ENCODE peak calls at places on chromosomes 3 and 15, in six cellular contexts. P is body of pancreas; I is neuronal stem cell; K is CD4-positive, CD25-positive, alpha-beta regulatory T cell; H is heart right ventricle; S is IMR-90. X is an unnamed sample.
A peak's percentile ranks its signal among the peaks of the same experiment; 100 is the strongest.

GRCh38 chr15:39118510-39118909 is 462.4 kb upstream of the THBS1 start:
- DNase-seq in S (peak; percentile 80), P (no peak), I (no peak), K (no peak), H (no peak), X (no peak)

GRCh38 chr3:123110238-123110952 is 43.6 kb downstream of the PDIA5 start:
- DNase-seq in S (no peak), I (peak; percentile 38), H (no peak), P (no peak), K (no peak), X (no peak)

GRCh38 chr15:77983091-77983707 is 94.3 kb downstream of the TBC1D2B start:
- DNase-seq in I (no peak), P (no peak), H (no peak), K (no peak), S (no peak), X (no peak)

GRCh38 chr3:14296352-14296751 is 106.1 kb upstream of the SLC6A6 start:
- DNase-seq in H (no peak), I (no peak), P (no peak), S (no peak), K (no peak), X (no peak)

GRCh38 chr3:73808862-73809509 is 184.2 kb upstream of the PDZRN3 start:
- DNase-seq in P (no peak), H (no peak), K (no peak), I (no peak), S (no peak), X (no peak)

GRCh38 chr3:136151219-136151618 is 44.9 kb downstream of the MSL2 start:
- DNase-seq in K (no peak), I (no peak), H (no peak), S (no peak), P (no peak), X (no peak)

GRCh38 chr3:67940200-67940952 is 286.0 kb upstream of the SUCLG2 start:
- DNase-seq in H (no peak), I (no peak), S (no peak), K (no peak), P (peak; percentile 39), X (no peak)

GRCh38 chr3:188153949-188154757 is at the start of gene LPP:
- DNase-seq in K (peak; percentile 93), H (peak; percentile 82), S (peak; percentile 77), I (peak; percentile 79), P (peak; percentile 78), X (peak; percentile 81)

GRCh38 chr3:175258763-175259162 is 399.6 kb downstream of the NAALADL2 start:
- DNase-seq in H (no peak), K (no peak), I (no peak), P (peak; percentile 28), S (peak; percentile 28), X (no peak)

GRCh38 chr3:35665390-35666055 is 26.2 kb downstream of the ARPP21 start:
- DNase-seq in K (no peak), I (no peak), H (no peak), P (no peak), S (peak; percentile 1), X (no peak)

GRCh38 chr3:165476399-165477060 is 280.3 kb upstream of the SLITRK3 start:
- DNase-seq in S (no peak), H (no peak), I (no peak), K (no peak), P (no peak), X (no peak)

GRCh38 chr3:69180869-69181591 is 58.6 kb upstream of the LMOD3 start:
- DNase-seq in I (no peak), K (no peak), H (no peak), S (no peak), P (no peak), X (no peak)

GRCh38 chr15:63551400-63551799 is 45.8 kb upstream of the FBXL22 start:
- DNase-seq in I (no peak), K (no peak), H (no peak), P (peak; percentile 61), S (peak; percentile 85), X (peak; percentile 68)

GRCh38 chr15:69824877-69825406 is 272.8 kb downstream of the TLE3 start:
- DNase-seq in H (no peak), K (no peak), S (no peak), P (no peak), I (no peak), X (no peak)

GRCh38 chr3:74129056-74129455 is 485.4 kb downstream of the CNTN3 start:
- DNase-seq in K (no peak), H (no peak), P (no peak), I (no peak), S (no peak), X (no peak)

GRCh38 chr15:25545017-25545416 is 106.2 kb upstream of the UBE3A start:
- DNase-seq in S (peak; percentile 47), I (no peak), H (no peak), K (no peak), P (no peak), X (no peak)

GRCh38 chr3:188792788-188793187 is 379.0 kb upstream of the TPRG1 start:
- DNase-seq in I (no peak), S (peak; percentile 27), K (no peak), H (peak; percentile 27), P (peak; percentile 13), X (peak; percentile 56)

GRCh38 chr3:111947179-111947727 is 31.6 kb upstream of the ABHD10 start:
- DNase-seq in S (peak; percentile 75), I (no peak), P (no peak), H (no peak), K (no peak), X (peak; percentile 37)

GRCh38 chr3:101828289-101828688 is 21.0 kb upstream of the NFKBIZ start:
- DNase-seq in I (no peak), H (no peak), S (no peak), K (no peak), P (no peak), X (no peak)

GRCh38 chr3:101829066-101829830 is 20.1 kb upstream of the NFKBIZ start:
- DNase-seq in K (peak; percentile 53), S (peak; percentile 85), H (peak; percentile 37), I (no peak), P (peak; percentile 63), X (peak; percentile 74)

GRCh38 chr3:101833446-101833974 is 15.8 kb upstream of the NFKBIZ start:
- DNase-seq in I (no peak), K (peak; percentile 35), H (no peak), P (no peak), S (no peak), X (no peak)

GRCh38 chr3:101827211-101828174 is 21.8 kb upstream of the NFKBIZ start:
- DNase-seq in H (peak; percentile 55), S (peak; percentile 84), K (peak; percentile 92), I (peak; percentile 62), P (peak; percentile 70), X (peak; percentile 87)

GRCh38 chr3:101829878-101830277 is 19.4 kb upstream of the NFKBIZ start:
- DNase-seq in S (no peak), I (no peak), P (no peak), H (no peak), K (no peak), X (no peak)
- H3K4me3 ChIP-seq in S (no peak overlapping the region), I (no peak overlapping the region), P (no peak overlapping the region), H (no peak overlapping the region), K (peak overlapping the region; percentile 58), X (no peak overlapping the region)

GRCh38 chr3:107028086-107028485 is 349.2 kb upstream of the CCDC54 start:
- DNase-seq in I (no peak), H (no peak), S (no peak), K (no peak), P (no peak), X (no peak)
- H3K4me1 ChIP-seq in I (no peaks in the 10 kb centered on the region), H (no peaks in the 10 kb centered on the region), S (no peaks in the 10 kb centered on the region), K (no peaks in the 10 kb centered on the region), P (no peaks in the 10 kb centered on the region), X (peaks cover 19% of the 10 kb centered on the region)

DNA sequence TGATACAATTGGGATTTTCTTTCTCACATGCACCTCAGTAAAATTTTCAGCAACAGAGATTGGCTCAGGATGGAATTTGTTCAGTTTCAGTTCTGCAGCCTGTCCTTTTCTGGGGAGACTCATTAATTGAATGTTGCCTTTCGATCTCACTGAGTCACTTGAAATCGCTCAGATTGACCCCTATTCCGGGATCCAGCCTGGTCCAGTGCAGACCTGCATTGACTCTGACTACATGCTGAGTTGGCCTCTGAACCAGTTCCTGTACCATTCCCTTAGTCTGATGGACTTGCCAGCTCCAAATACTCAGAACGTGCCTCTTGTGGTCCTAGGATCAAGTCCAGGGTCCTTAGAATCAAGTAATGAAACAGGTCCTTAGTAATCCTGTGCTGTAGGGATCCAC is 9.4 kb downstream of the IGF1R start:
- DNase-seq in P (no peak), K (no peak), I (no peak), S (peak; percentile 61), H (no peak), X (no peak)
- H3K4me3 ChIP-seq in P (no peak overlapping the region), K (no peak overlapping the region), I (no peak overlapping the region), S (no peak overlapping the region), H (no peak overlapping the region), X (no peak overlapping the region)

GRCh38 chr3:16936656-16937055 is 51.9 kb downstream of the PLCL2 start:
- DNase-seq in K (no peak), S (no peak), H (no peak), I (no peak), P (no peak), X (no peak)

GRCh38 chr3:16935766-16936165 is 51.0 kb downstream of the PLCL2 start:
- DNase-seq in S (no peak), I (no peak), P (no peak), H (no peak), K (no peak), X (no peak)

GRCh38 chr3:16936233-16936632 is 51.5 kb downstream of the PLCL2 start:
- DNase-seq in K (peak; percentile 8), S (no peak), H (no peak), P (no peak), I (no peak), X (no peak)

GRCh38 chr3:16940769-16941683 is 56.3 kb downstream of the PLCL2 start:
- DNase-seq in H (no peak), S (no peak), P (no peak), K (no peak), I (no peak), X (no peak)

GRCh38 chr3:16937421-16937820 is 52.7 kb downstream of the PLCL2 start:
- DNase-seq in S (no peak), P (no peak), K (no peak), H (no peak), I (no peak), X (no peak)
- H3K4me1 ChIP-seq in S (no peaks in the 10 kb centered on the region), P (peaks cover 16% of the 10 kb centered on the region), K (peaks cover 20% of the 10 kb centered on the region), H (peaks cover 49% of the 10 kb centered on the region), I (peaks cover 7% of the 10 kb centered on the region), X (peaks cover 50% of the 10 kb centered on the region)

DNA sequence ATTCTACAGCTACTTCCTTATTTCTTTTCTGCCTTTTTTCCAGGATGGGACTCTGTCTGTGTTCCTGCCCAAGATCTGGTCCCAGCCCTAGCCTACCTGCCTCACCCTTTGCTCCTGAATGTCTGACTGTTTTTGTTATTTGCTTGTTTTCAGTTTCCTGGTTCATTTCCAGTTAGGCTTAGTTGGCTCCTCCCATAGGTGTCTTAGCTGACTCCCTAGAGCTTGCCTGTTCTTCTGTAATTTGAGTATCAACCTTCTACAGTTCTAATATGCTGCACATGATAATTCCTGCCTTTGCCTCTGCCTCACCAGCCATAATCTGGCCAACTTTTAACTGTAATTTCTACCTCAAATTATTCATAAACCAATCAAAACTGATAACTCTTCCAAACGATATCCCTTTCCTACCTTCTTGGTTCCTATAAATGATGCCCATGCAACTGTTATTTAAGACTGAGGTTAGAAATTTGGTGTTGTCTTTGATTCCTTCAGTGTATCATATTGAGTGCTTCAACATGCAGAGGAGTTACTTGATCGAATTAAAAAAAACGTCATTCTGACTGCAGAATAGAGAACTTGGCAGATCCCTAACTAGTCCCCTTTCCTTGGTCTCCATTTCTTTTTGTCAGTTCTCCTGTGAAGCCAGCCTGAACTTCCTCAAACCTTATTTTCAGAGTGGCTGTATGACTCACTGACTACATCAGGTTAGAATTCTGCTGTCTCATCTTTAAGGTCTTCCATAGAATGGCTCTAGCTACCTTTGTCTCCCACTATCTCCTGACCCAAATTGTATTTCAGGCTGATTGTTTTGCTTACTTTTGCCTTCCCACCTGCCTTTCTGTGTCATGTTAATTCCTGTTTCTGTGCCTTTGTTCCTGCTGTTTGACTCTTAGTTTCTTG is 8.4 kb downstream of the GOLM2 start:
- DNase-seq in K (no peak), I (no peak), P (peak; percentile 18), H (no peak), S (peak; percentile 78), X (peak; percentile 29)
- H3K4me3 ChIP-seq in K (no peak overlapping the region), I (no peak overlapping the region), P (no peak overlapping the region), H (no peak overlapping the region), S (no peak overlapping the region), X (no peak overlapping the region)

X was measured in cardiac muscle cell.